ENCODE peak calls at places on chromosome 10, in four cellular contexts. One of them, this sample, is unnamed.

GRCh38 chr10:115001506-115002381 is 63.7 kb downstream of the TRUB1 start:
- DNase-seq in HAP-1: no peak
- DNase-seq in ascending aorta: no peak
- DNase-seq in psoas muscle: no peak
- DNase-seq in this sample: no peak

GRCh38 chr10:11679946-11680345 is 62.2 kb upstream of the ECHDC3 start:
- DNase-seq in HAP-1: no peak
- DNase-seq in psoas muscle: no peak
- DNase-seq in ascending aorta: no peak
- DNase-seq in this sample: no peak

GRCh38 chr10:9860045-9860444 is 1157.6 kb upstream of the CELF2 start:
- DNase-seq in ascending aorta: no peak
- DNase-seq in psoas muscle: no peak
- DNase-seq in HAP-1: no peak
- DNase-seq in this sample: no peak

GRCh38 chr10:63752318-63752717 is 231.1 kb downstream of the REEP3 start:
- DNase-seq in ascending aorta: no peak
- DNase-seq in psoas muscle: no peak
- DNase-seq in HAP-1: no peak
- DNase-seq in this sample: no peak

GRCh38 chr10:98908868-98909267 is 326.8 kb downstream of the HPSE2 start:
- DNase-seq in HAP-1: no peak
- DNase-seq in psoas muscle: no peak
- DNase-seq in ascending aorta: no peak
- DNase-seq in this sample: no peak

GRCh38 chr10:128660726-128661125 is 534.5 kb upstream of the MKI67 start:
- DNase-seq in HAP-1: no peak
- DNase-seq in ascending aorta: no peak
- DNase-seq in psoas muscle: no peak
- DNase-seq in this sample: no peak

GRCh38 chr10:104631946-104632345 is 9.1 kb upstream of the SORCS3 start:
- DNase-seq in ascending aorta: no peak
- DNase-seq in psoas muscle: no peak
- DNase-seq in HAP-1: no peak
- DNase-seq in this sample: no peak

GRCh38 chr10:4763960-4764428 is 62.0 kb upstream of the AKR1E2 start:
- DNase-seq in HAP-1: no peak
- DNase-seq in psoas muscle: no peak
- DNase-seq in ascending aorta: no peak
- DNase-seq in this sample: no peak

GRCh38 chr10:46536171-46536570 is 20.3 kb downstream of the GPRIN2 start:
- DNase-seq in HAP-1: no peak
- DNase-seq in psoas muscle: peak
- DNase-seq in ascending aorta: no peak
- DNase-seq in this sample: no peak

GRCh38 chr10:115710136-115710535 is 562.9 kb downstream of the GFRA1 start:
- DNase-seq in psoas muscle: no peak
- DNase-seq in HAP-1: no peak
- DNase-seq in ascending aorta: no peak
- DNase-seq in this sample: no peak

GRCh38 chr10:124688889-124689670 is 55.1 kb downstream of the FAM53B start:
- DNase-seq in HAP-1: no peak
- DNase-seq in psoas muscle: peak
- DNase-seq in ascending aorta: no peak
- DNase-seq in this sample: no peak

GRCh38 chr10:78264361-78264760 is 230.7 kb downstream of the RPS24 start:
- DNase-seq in psoas muscle: no peak
- DNase-seq in HAP-1: no peak
- DNase-seq in ascending aorta: no peak
- DNase-seq in this sample: no peak

GRCh38 chr10:114624941-114625780 is 32.9 kb downstream of the ABLIM1 start:
- DNase-seq in psoas muscle: no peak
- DNase-seq in ascending aorta: no peak
- DNase-seq in HAP-1: no peak
- DNase-seq in this sample: no peak

GRCh38 chr10:127426746-127427145 is 122.4 kb upstream of the NPS start:
- DNase-seq in psoas muscle: no peak
- DNase-seq in ascending aorta: no peak
- DNase-seq in HAP-1: no peak
- DNase-seq in this sample: no peak

GRCh38 chr10:36506696-36507477 is 618.5 kb upstream of the ANKRD30A start:
- DNase-seq in HAP-1: no peak
- DNase-seq in ascending aorta: no peak
- DNase-seq in psoas muscle: no peak
- DNase-seq in this sample: no peak

GRCh38 chr10:29266641-29267040 is 22.2 kb upstream of the LYZL1 start:
- DNase-seq in ascending aorta: no peak
- DNase-seq in psoas muscle: no peak
- DNase-seq in HAP-1: no peak
- DNase-seq in this sample: peak

GRCh38 chr10:44651395-44651661 is 259.8 kb upstream of the TMEM72 start:
- DNase-seq in ascending aorta: no peak
- DNase-seq in psoas muscle: no peak
- DNase-seq in HAP-1: no peak
- DNase-seq in this sample: no peak

DNA sequence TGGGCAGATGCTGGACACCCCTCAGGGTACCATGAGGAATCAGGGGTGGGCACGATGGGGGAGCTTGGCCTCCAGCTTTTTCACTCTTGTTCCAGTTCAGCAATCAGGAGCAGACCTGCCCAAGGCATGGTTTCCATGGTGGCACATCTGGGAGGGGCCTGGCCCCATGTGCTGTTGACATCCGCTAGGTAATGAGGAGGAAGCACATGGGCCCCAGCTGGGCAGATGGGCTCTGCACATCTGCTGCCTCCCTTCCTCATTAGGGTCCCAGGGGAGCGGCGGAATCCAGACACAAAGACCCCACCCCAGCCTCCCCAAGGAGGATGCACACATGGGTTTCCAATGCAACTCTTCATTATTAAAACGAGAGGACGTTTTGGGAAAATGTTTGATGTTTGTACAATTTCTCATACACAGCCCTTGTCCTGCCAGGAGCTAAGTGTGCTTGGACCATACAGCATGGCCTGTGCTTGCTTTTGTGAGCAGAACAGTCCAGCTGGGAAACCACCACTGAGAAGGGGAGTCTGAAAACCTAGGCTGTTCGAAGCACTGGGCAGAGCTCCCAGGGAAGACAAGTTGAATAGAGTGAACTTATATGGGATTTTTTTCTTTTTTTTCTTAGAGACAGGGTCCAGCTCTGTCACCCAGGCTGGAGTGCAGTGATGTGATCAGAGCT is 23.7 kb downstream of the FAM107B start:
- DNase-seq in HAP-1: no peak
- DNase-seq in ascending aorta: no peak
- DNase-seq in psoas muscle: peak
- DNase-seq in this sample: no peak
- H3K4me3 ChIP-seq in HAP-1: no peak
- H3K4me3 ChIP-seq in ascending aorta: no peak
- H3K4me3 ChIP-seq in psoas muscle: peak
- H3K4me3 ChIP-seq in this sample: no peak

GRCh38 chr10:623477-624311 is 65.8 kb downstream of the DIP2C start:
- DNase-seq in psoas muscle: no peak
- DNase-seq in ascending aorta: no peak
- DNase-seq in HAP-1: no peak
- DNase-seq in this sample: no peak

GRCh38 chr10:624605-625334 is 64.7 kb downstream of the DIP2C start:
- DNase-seq in psoas muscle: peak
- DNase-seq in ascending aorta: no peak
- DNase-seq in HAP-1: no peak
- DNase-seq in this sample: no peak

GRCh38 chr10:625751-626711 is 63.4 kb downstream of the DIP2C start:
- DNase-seq in ascending aorta: no peak
- DNase-seq in HAP-1: no peak
- DNase-seq in psoas muscle: no peak
- DNase-seq in this sample: no peak

GRCh38 chr10:624312-624604 is 65.2 kb downstream of the DIP2C start:
- DNase-seq in ascending aorta: no peak
- DNase-seq in HAP-1: no peak
- DNase-seq in psoas muscle: no peak
- DNase-seq in this sample: no peak

GRCh38 chr10:625335-625699 is 64.2 kb downstream of the DIP2C start:
- DNase-seq in ascending aorta: no peak
- DNase-seq in HAP-1: no peak
- DNase-seq in psoas muscle: peak
- DNase-seq in this sample: no peak
- H3K4me3 ChIP-seq in ascending aorta: no peak
- H3K4me3 ChIP-seq in HAP-1: no peak
- H3K4me3 ChIP-seq in psoas muscle: peak
- H3K4me3 ChIP-seq in this sample: peak

DNA sequence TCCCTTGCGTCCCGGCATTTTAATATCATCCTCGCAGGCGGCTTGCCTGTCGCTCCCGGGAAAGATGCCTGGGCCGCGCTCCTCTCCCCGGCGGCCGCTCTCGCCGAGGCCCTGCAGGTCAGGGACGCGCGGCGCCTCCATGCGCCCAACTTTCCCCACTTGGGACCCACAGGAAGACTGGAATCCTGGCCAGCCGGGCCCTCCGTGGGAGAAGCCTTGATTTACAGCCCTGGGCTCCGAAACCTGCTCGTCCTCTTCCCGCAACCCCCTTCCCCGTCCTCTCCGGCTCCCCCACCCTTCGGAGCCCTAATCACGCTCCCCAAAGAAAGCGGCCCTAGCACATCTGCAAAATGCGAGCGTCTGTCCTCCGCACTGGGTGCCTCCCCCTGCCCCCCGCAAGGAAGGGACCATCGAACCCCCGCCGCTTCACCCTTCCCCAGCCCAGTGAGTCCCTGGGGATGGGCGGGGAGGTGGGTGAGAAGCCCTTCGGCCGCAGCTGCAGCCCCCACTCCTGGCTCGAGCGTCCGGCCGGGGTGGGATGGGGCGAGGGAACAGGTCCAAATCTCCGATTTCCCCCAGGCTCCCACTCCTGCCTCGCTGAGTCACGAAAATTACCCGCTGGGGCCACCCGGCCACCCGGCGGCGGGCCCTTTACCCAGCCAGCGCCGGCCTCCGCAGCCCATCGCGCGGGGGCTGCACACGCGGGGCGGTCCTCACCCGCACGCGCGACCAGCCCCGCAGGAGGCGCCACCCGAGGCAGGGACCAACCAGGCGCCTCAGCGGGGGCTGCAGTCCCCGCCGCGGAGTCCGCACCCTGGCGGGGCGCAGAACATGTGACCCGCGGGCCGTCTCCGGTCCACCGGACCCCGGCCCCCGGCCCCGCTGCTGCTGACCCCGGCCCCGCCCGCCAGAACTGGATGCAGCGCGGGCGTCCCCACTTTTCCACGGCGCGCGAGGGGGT is 695 bp downstream of the HSPA12A start:
- DNase-seq in HAP-1: no peak
- DNase-seq in ascending aorta: no peak
- DNase-seq in psoas muscle: no peak
- DNase-seq in this sample: no peak
- H3K4me3 ChIP-seq in HAP-1: peak
- H3K4me3 ChIP-seq in ascending aorta: peak
- H3K4me3 ChIP-seq in psoas muscle: peak
- H3K4me3 ChIP-seq in this sample: peak

DNA sequence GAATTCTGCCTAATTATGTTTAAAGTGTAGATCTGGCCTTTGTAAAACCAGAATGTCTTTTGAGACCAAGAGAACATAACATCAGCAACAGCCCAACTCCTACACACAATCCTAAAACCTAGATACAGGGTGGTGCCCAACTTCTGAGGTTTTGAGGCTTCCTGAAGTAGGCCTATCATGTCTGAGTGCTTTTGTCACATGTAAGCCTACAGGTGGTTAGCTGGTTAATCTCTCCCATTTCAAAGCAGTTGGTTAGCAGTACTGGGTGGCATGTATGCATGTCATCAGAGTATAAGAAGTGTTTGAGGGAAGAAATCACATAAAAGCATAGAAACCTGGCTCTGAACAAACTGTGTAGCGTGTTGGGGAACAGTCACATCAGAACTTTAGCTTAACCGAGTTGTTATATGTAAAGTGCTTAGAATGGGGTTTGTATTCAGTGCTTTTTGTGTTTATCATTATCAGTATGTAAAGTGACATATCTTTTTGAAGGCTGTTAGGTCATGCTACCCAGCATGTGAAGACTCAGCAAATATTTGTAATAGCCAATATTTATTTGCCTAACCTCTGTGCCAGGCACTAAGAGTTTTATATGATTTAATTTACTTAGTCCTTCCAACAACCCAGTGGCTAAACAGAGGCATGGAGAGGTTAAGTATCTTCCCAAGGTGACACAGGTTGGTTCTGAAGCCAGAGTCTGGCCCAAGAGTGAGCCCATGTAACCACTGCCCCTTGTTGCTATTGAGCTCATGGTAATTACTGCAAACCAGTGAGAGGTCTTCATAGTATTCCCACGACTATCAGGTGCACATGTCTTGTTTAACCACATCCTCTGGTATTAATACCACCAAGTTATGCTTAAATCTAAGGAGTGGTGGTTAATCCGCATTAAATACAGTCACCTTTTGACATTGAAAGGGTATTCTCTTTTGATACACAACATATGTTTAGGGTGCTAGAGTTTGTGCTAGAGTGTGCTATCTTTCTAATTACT is 2.6 kb downstream of the ADD3 start:
- DNase-seq in HAP-1: no peak
- DNase-seq in ascending aorta: no peak
- DNase-seq in psoas muscle: no peak
- DNase-seq in this sample: no peak
- H3K4me3 ChIP-seq in HAP-1: no peak
- H3K4me3 ChIP-seq in ascending aorta: peak
- H3K4me3 ChIP-seq in psoas muscle: peak
- H3K4me3 ChIP-seq in this sample: no peak

GRCh38 chr10:26567349-26567721 is 129.2 kb downstream of the APBB1IP start:
- DNase-seq in HAP-1: no peak
- DNase-seq in ascending aorta: no peak
- DNase-seq in psoas muscle: no peak
- DNase-seq in this sample: no peak
- H3K4me3 ChIP-seq in HAP-1: no peak
- H3K4me3 ChIP-seq in ascending aorta: peak
- H3K4me3 ChIP-seq in psoas muscle: peak
- H3K4me3 ChIP-seq in this sample: no peak

GRCh38 chr10:51342381-51342780 is 268.1 kb downstream of the PRKG1 start:
- DNase-seq in HAP-1: no peak
- DNase-seq in ascending aorta: no peak
- DNase-seq in psoas muscle: no peak
- DNase-seq in this sample: no peak

GRCh38 chr10:51344371-51344770 is 270.1 kb downstream of the PRKG1 start:
- DNase-seq in HAP-1: no peak
- DNase-seq in psoas muscle: no peak
- DNase-seq in ascending aorta: no peak
- DNase-seq in this sample: no peak

GRCh38 chr10:51348622-51349021 is 274.3 kb downstream of the PRKG1 start:
- DNase-seq in ascending aorta: no peak
- DNase-seq in HAP-1: no peak
- DNase-seq in psoas muscle: no peak
- DNase-seq in this sample: no peak

GRCh38 chr10:51341216-51341615 is 266.9 kb downstream of the PRKG1 start:
- DNase-seq in ascending aorta: no peak
- DNase-seq in HAP-1: no peak
- DNase-seq in psoas muscle: no peak
- DNase-seq in this sample: no peak

DNA sequence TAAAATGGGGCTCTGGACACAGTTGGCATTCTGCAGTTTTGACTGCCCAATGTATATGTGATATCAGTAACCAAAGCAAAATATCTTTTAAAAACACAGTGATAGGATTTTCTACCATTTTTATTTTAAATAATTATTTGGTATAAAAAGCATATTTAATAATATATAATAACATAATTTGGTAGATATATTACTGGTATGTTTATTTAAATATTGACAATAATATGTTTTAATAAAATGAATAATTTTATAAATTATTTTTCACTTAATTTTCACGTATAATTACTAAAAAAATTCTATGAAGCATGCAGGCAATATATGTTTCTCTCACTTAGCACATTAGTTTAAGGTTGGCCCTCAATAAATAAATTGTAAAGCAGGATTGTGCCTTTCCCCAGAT is 269.1 kb downstream of the PRKG1 start:
- DNase-seq in psoas muscle: no peak
- DNase-seq in ascending aorta: no peak
- DNase-seq in HAP-1: no peak
- DNase-seq in this sample: no peak
- H3K4me3 ChIP-seq in psoas muscle: no peak
- H3K4me3 ChIP-seq in ascending aorta: no peak
- H3K4me3 ChIP-seq in HAP-1: no peak
- H3K4me3 ChIP-seq in this sample: no peak

This sample was measured in neuronal stem cell.